ENCODE peak calls at places on chromosome 20, in four cellular contexts. D, S, M and H are unnamed samples.

GRCh38 chr20:9220874-9221547 is 152.1 kb downstream of the PLCB4 start:
- DNase-seq in D (peak; percentile 81), S (peak; percentile 55), M (no peak), H (no peak)

GRCh38 chr20:44204156-44204831 is 6.3 kb downstream of the OSER1 start:
- DNase-seq in D (peak; percentile 91), S (peak; percentile 89), M (no peak), H (no peak)

GRCh38 chr20:1567392-1568165 is 10.1 kb upstream of the SIRPD start:
- DNase-seq in D (peak; percentile 33), S (peak; percentile 40), M (no peak), H (no peak)

GRCh38 chr20:24956001-24956761 is 7.1 kb downstream of the CST7 start:
- DNase-seq in D (no peak), S (no peak), M (peak; percentile 29), H (no peak)

GRCh38 chr20:56463428-56463827 is 5.0 kb upstream of the RTF2 start:
- DNase-seq in D (no peak), S (no peak), M (no peak), H (no peak)

GRCh38 chr20:57505991-57506390 is 18.9 kb downstream of the CTCFL start:
- DNase-seq in D (no peak), S (no peak), M (no peak), H (no peak)

GRCh38 chr20:61708891-61709290 is 356.8 kb downstream of the TAF4 start:
- DNase-seq in D (no peak), S (no peak), M (no peak), H (no peak)

GRCh38 chr20:37925265-37926165 is 22.6 kb downstream of the VSTM2L start:
- DNase-seq in D (no peak), S (no peak), M (no peak), H (no peak)

GRCh38 chr20:33370296-33370695 is 31.0 kb downstream of the CDK5RAP1 start:
- DNase-seq in D (no peak), S (no peak), M (no peak), H (no peak)

GRCh38 chr20:1827974-1828785 is 67.0 kb upstream of the SIRPA start:
- DNase-seq in D (peak; percentile 61), S (no peak), M (no peak), H (no peak)

GRCh38 chr20:31717478-31717946 is 5.2 kb downstream of the BCL2L1 start:
- DNase-seq in D (no peak), S (no peak), M (no peak), H (no peak)

GRCh38 chr20:58693226-58694006 is 816 bp downstream of the NPEPL1 start:
- DNase-seq in D (no peak), S (no peak), M (no peak), H (no peak)

GRCh38 chr20:32449890-32450401 is 91.8 kb downstream of the ASXL1 start:
- DNase-seq in D (no peak), S (no peak), M (no peak), H (no peak)

GRCh38 chr20:24102290-24102689 is 113.7 kb upstream of the GGTLC1 start:
- DNase-seq in D (no peak), S (no peak), M (no peak), H (peak; percentile 15)

GRCh38 chr20:46122071-46122470 is 4.0 kb downstream of the CD40 start:
- DNase-seq in D (peak; percentile 75), S (peak; percentile 68), M (no peak), H (no peak)

GRCh38 chr20:35467339-35468224 is 12.2 kb downstream of the CEP250 start:
- DNase-seq in D (peak; percentile 34), S (no peak), M (no peak), H (no peak)

GRCh38 chr20:39214778-39215177 is 252.6 kb downstream of the DHX35 start:
- DNase-seq in D (no peak), S (no peak), M (no peak), H (no peak)

GRCh38 chr20:59019217-59019616 is at the start of gene TUBB1:
- DNase-seq in D (no peak), S (peak; percentile 47), M (no peak), H (no peak)

GRCh38 chr20:22535483-22535882 is 48.9 kb downstream of the FOXA2 start:
- DNase-seq in D (no peak), S (no peak), M (no peak), H (no peak)

GRCh38 chr20:58759947-58760346 is 67.3 kb downstream of the NPEPL1 start:
- DNase-seq in D (no peak), S (no peak), M (no peak), H (no peak)

GRCh38 chr20:58690351-58690750 is 2.2 kb upstream of the NPEPL1 start:
- DNase-seq in D (peak; percentile 7), S (no peak), M (no peak), H (no peak)

GRCh38 chr20:19626896-19627295 is 131.2 kb upstream of the RIN2 start:
- DNase-seq in D (peak; percentile 2), S (no peak), M (no peak), H (no peak)

GRCh38 chr20:57326667-57327455 is 2.7 kb upstream of the SPO11 start:
- DNase-seq in D (no peak), S (no peak), M (no peak), H (peak; percentile 89)

GRCh38 chr20:49415005-49415663 is 67.3 kb downstream of the KCNB1 start:
- DNase-seq in D (no peak), S (no peak), M (no peak), H (no peak)

GRCh38 chr20:3275064-3275935 is 36.3 kb upstream of the SLC4A11 start:
- DNase-seq in D (no peak), S (no peak), M (no peak), H (no peak)

GRCh38 chr20:56945057-56945456 is 316.0 kb downstream of the TFAP2C start:
- DNase-seq in D (peak; percentile 3), S (no peak), M (no peak), H (peak; percentile 11)

GRCh38 chr20:5864873-5865582 is 85.3 kb downstream of the TRMT6 start:
- DNase-seq in D (peak; percentile 81), S (no peak), M (no peak), H (no peak)

GRCh38 chr20:59830107-59831023 is 103.1 kb downstream of the SYCP2 start:
- DNase-seq in D (no peak), S (no peak), M (no peak), H (no peak)

GRCh38 chr20:58712823-58713731 is 20.5 kb downstream of the NPEPL1 start:
- DNase-seq in D (no peak), S (no peak), M (no peak), H (no peak)

GRCh38 chr20:25389381-25389857 is 1.2 kb downstream of the ABHD12 start:
- DNase-seq in D (peak; percentile 34), S (no peak), M (no peak), H (no peak)

GRCh38 chr20:12012241-12013222 is 94.8 kb downstream of the BTBD3 start:
- DNase-seq in D (peak; percentile 69), S (peak; percentile 19), M (no peak), H (peak; percentile 47)

GRCh38 chr20:50001784-50002311 is 19.1 kb downstream of the SNAI1 start:
- DNase-seq in D (no peak), S (no peak), M (no peak), H (no peak)

DNA sequence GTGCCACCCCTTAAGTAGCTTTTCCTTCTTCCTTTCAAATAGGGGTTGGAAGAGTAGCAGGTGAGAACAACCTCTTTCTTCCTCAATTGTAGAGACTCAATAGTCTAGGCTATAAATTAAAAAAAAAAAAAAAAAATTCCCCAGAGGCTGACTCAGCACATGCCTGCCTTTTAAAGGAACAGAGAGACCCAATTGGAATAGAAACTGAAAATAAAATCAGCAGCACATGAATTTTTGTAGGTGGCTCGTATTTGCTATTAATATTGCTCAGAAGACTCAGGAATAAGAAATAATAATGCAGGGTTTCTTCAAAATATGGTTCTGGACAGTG is 19.3 kb downstream of the TOP1 start:
- DNase-seq in D (peak; percentile 44), S (no peak), M (no peak), H (peak; percentile 51)
- H3K4me3 ChIP-seq in D (no peak overlapping the region), S (no peak overlapping the region), M (peak overlapping the region; percentile 40), H (peak overlapping the region; percentile 44)

DNA sequence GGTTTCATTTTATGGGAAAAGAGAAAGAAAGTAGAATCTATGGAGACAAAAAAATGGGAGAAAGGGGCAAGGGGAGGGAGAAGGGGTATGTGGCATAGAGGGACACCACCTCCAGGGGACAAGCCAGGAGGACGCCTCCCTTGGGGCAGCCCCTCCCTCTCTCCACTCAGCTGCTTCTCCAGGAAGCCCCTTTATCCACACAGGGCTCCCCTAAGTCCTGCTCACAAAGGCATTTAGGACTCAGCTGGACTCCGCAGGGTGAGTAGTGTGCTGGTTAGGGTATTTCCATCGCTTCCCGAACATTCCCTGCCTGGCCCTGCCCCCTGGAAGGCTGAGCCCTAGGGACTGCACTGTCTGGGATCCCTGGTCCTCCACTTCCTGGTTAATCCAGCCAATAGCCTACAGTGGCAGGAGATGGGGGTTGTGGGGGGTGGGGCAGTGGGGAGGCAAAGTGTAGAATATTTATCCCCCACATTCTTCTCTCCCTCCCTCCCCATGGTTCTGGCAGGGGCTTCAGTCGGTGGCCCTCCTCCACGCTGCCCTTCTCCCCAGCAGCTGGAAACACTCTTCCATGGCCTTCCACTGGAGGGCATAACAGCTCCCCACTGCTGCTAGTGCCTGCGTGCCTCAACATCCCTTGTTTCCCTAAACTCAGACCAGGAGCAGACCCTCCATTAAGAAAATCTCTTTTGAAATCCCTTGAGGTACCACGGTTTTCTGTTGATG is 84.8 kb downstream of the SNX5 start:
- DNase-seq in D (no peak), S (no peak), M (no peak), H (no peak)
- TF ChIP-seq CTCF in D (peak; percentile 12), S (no peak), M (no peak), H (peak; percentile 23)

GRCh38 chr20:41141153-41141815 is 3.9 kb downstream of the PLCG1 start:
- DNase-seq in D (peak; percentile 51), S (no peak), M (no peak), H (peak; percentile 74)

GRCh38 chr20:41138527-41139226 is 1.3 kb downstream of the PLCG1 start:
- DNase-seq in D (peak; percentile 27), S (no peak), M (no peak), H (peak; percentile 30)

GRCh38 chr20:41138217-41138526 is 829 bp downstream of the PLCG1 start:
- DNase-seq in D (no peak), S (no peak), M (no peak), H (no peak)

GRCh38 chr20:41140226-41141133 is 3.1 kb downstream of the PLCG1 start:
- DNase-seq in D (no peak), S (no peak), M (no peak), H (no peak)

GRCh38 chr20:41139227-41140093 is 2.1 kb downstream of the PLCG1 start:
- DNase-seq in D (no peak), S (no peak), M (no peak), H (no peak)
- H3K4me3 ChIP-seq in D (peak overlapping the region; percentile 79), S (peak overlapping the region; percentile 75), M (peak overlapping the region; percentile 87), H (peak overlapping the region; percentile 74)

DNA sequence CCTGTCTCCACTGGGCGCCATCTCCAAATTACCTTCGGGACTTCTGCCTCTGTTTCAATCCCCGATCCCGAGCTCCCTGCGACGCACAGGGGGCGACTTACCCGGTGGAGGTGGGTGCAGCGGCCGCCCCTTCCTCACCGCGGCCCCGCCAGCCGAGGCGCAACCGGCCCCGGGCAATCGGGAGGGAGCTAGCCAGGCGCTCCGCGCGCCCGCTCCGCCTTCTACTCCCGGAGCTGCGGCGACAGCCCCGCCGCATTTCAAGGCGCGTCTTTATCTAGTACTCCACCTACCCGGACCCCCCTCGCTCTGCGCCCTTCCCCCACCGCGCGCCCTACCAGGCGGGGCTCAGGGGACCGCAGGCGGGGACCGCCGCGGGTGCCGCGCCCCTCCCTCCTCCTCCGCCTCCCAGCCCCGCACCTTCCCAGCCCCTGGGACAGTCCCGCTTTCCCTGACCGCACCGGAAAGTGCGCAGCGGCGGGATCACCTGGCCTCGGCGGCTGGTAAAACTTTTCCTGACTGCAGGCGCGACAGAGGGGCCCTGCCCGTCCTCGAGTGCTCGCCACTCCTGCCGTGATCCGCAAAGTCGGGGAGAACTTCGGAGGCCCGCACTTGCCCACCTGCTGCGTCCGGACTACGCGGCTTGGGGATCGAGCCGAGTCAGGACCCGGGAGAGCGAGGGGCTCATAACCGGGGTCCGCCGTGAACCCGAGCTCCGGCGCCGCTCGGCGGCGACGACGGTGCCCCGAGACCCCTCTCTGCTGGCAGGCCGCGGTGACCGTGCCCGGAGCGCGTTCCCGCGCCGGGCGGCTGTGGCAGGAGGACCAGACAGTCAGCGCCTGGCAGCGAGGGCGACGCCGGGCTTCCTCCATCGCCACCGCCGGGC is 8.0 kb upstream of the NKX2-2 start:
- DNase-seq in D (no peak), S (no peak), M (peak; percentile 25), H (no peak)
- TF ChIP-seq CTCF in D (no peak), S (no peak), M (no peak), H (no peak)